ENCODE peak calls at places on chromosomes 4 and X, in nine cellular contexts. M, O, E, U, T, D, V, N and P are unnamed samples.

GRCh38 chrX:56764153-56764974 is 35.3 kb downstream of the NBDY start:
- DNase-seq in D (peak), O (peak), N (peak), U (peak), E (peak), M (peak), T (peak), V (peak), P (peak)

GRCh38 chr4:184232212-184232611 is 14.5 kb upstream of the ENPP6 start:
- DNase-seq in O (no peak), E (no peak), T (no peak), V (no peak), U (no peak), M (no peak), D (no peak), N (no peak), P (no peak)

GRCh38 chrX:153902388-153902787 is 2.1 kb upstream of the AVPR2 start:
- DNase-seq in M (no peak), O (no peak), E (no peak), N (no peak), V (no peak), D (no peak), T (no peak), U (no peak), P (no peak)

GRCh38 chr4:112514449-112515277 is 1.3 kb downstream of the NEUROG2 start:
- DNase-seq in O (no peak), V (no peak), D (no peak), N (no peak), U (peak), E (no peak), T (no peak), M (no peak), P (no peak)

GRCh38 chr4:3525532-3526430 is 6.4 kb downstream of the LRPAP1 start:
- DNase-seq in T (no peak), N (no peak), O (no peak), V (no peak), M (no peak), D (no peak), E (no peak), U (peak), P (no peak)

GRCh38 chr4:52376107-52376704 is 282.9 kb downstream of the USP46 start:
- DNase-seq in V (no peak), U (peak), D (no peak), O (peak), M (no peak), E (peak), T (no peak), N (no peak), P (peak)

GRCh38 chrX:24999501-24999900 is 16.3 kb downstream of the ARX start:
- DNase-seq in V (no peak), M (no peak), O (no peak), T (no peak), U (no peak), D (no peak), N (no peak), E (no peak), P (no peak)

GRCh38 chr4:3701271-3702083 is 64.7 kb upstream of the ADRA2C start:
- DNase-seq in D (no peak), T (no peak), E (no peak), U (no peak), V (no peak), O (no peak), N (no peak), M (no peak), P (no peak)

GRCh38 chrX:46912673-46913491 is 661 bp downstream of the JADE3 start:
- DNase-seq in U (peak), E (no peak), T (no peak), D (peak), N (no peak), M (peak), V (peak), O (peak), P (no peak)

GRCh38 chr4:19807505-19807904 is 444.2 kb upstream of the SLIT2 start:
- DNase-seq in M (no peak), T (no peak), D (no peak), N (no peak), U (no peak), O (no peak), E (peak), V (no peak), P (no peak)

GRCh38 chrX:2710496-2710895 is 19.4 kb downstream of the CD99 start:
- DNase-seq in N (no peak), U (no peak), D (no peak), T (no peak), M (no peak), E (no peak), O (no peak), V (no peak), P (no peak)

GRCh38 chr4:103032575-103032974 is 13.1 kb upstream of the SLC9B1 start:
- DNase-seq in D (no peak), U (peak), V (no peak), N (no peak), T (no peak), M (no peak), E (no peak), O (peak), P (no peak)

GRCh38 chr4:127370495-127371069 is 262.2 kb upstream of the INTU start:
- DNase-seq in U (no peak), D (peak), O (no peak), M (no peak), N (no peak), E (peak), V (peak), T (no peak), P (no peak)

GRCh38 chr4:80305466-80305865 is 30.1 kb upstream of the CFAP299 start:
- DNase-seq in M (no peak), E (peak), D (no peak), O (no peak), N (no peak), T (no peak), U (no peak), V (no peak), P (no peak)

GRCh38 chr4:183823394-183823793 is 81.7 kb upstream of the STOX2 start:
- DNase-seq in V (no peak), E (peak), O (no peak), N (no peak), D (no peak), M (no peak), T (no peak), U (no peak), P (no peak)

GRCh38 chr4:40908297-40908696 is 158.5 kb downstream of the NSUN7 start:
- DNase-seq in N (no peak), E (no peak), M (no peak), U (no peak), V (no peak), T (no peak), D (no peak), O (no peak), P (no peak)

GRCh38 chrX:86103061-86103460 is 45.2 kb upstream of the DACH2 start:
- DNase-seq in T (no peak), O (no peak), N (no peak), U (no peak), M (no peak), D (no peak), V (no peak), E (no peak), P (no peak)

DNA sequence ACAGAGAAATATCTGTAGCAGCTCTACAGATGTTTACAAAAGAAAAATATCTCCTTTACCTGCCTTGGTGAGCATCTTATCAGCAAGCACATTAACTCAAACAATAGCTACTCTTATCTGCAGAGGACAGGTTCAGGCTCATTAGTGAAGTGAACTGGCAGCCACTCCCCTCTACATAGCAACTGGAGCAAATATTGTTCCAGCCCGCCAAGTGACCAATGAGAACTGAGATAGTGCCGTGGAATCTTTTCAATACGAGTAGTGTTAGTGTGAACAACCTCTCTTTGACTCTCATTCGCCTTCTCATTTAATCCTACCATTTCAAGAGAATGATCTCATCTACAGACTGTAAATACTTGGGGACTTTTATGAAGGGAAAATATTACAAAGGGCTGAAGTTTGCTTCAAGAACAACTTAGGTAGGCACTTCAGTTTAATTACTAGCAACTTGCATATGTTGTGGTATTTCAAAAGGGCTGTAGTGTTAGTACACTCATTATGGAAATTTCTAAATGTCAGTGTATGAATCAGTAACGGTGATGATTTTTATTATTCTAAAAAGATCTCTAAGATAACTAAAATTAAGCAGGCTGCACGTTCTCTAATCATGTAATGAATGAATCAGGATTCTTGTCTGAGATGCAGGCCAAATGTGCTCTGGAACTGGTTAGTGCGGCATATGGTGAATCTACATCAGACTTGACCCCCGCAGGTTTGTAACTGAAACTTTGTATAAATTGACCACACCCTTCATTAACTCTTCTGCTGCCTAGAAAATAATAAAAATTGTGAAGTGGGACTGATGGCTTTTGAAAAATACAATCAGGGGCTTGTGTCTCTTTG is 72.4 kb downstream of the PALLD start:
- DNase-seq in M (no peak), O (peak), N (no peak), U (no peak), E (peak), D (peak), V (no peak), T (no peak), P (no peak)
- H3K4me3 ChIP-seq in M (no peak), O (no peak), N (no peak), U (no peak), E (no peak), D (peak), V (no peak), T (no peak), P (peak)

DNA sequence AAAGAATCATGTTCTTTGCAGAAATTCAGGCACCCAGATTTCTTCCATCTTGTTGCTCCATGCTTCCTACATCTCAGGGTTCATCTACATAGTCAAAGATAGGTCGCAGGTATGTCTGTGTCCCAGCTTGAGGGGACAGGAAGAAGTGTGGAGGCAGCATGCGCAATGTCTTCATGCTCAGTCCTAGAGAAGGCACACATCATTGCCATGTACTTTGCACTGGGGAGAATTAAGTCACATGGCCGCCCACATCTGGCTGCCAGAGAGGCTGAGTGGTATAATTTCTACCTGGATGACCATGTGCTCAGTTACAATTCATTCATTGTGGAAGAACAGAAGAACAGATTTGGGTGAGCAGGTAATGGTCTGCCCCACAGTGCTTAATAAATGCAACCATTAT is 54.1 kb downstream of the GAB1 start:
- DNase-seq in U (no peak), V (no peak), D (no peak), O (no peak), N (no peak), T (no peak), E (no peak), M (no peak), P (no peak)
- H3K27ac ChIP-seq in U (no peak), V (peak), D (no peak), O (no peak), N (peak), T (peak), E (no peak), M (no peak), P (peak)

GRCh38 chrX:137032378-137032694 is 1.5 kb downstream of the GPR101 start:
- DNase-seq in N (no peak), U (no peak), E (no peak), T (no peak), D (no peak), O (no peak), M (no peak), V (no peak), P (no peak)
- H3K4me3 ChIP-seq in N (peak), U (no peak), E (peak), T (peak), D (peak), O (no peak), M (peak), V (peak), P (peak)

DNA sequence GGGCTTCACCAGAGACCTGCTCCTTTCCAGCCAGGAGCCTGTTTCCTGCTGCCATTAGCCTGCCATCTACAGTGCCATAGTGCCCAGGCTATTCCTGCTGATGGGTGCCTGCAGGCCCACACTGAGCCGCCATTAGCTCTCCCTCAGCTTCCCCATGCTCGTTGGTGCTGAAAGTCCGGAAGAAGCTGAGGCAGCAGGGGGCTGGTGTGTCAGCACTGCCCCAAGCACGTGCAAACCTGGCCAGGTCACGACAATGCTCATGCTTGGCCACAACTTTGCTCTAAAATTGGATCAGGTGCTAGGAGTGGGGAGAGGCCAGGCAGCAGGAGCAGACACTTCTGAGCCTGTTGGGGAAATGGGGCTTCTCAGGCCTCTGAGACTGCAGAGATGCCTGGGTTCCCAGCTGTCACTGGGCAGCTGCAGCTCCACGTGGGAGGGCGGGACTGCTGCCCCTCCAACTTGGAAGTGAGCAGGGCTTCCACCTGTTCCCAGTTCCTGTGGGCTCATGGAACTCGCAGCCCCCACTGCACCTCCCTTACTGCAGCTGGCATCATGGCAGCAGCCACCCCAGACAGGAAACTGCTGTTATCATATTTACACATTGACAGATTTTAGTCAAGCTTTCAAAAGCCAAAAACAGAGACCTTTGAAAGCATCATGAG is 913.9 kb downstream of the FSTL5 start:
- DNase-seq in U (no peak), M (no peak), O (no peak), D (no peak), T (no peak), V (no peak), E (no peak), N (no peak), P (no peak)
- H3K27ac ChIP-seq in U (no peak), M (no peak), O (no peak), D (no peak), T (no peak), V (no peak), E (no peak), N (no peak), P (no peak)

GRCh38 chr4:153159016-153159415 is 45.2 kb upstream of the TRIM2 start:
- DNase-seq in D (no peak), U (peak), O (no peak), E (no peak), V (no peak), N (no peak), M (no peak), T (no peak), P (no peak)
- H3K4me3 ChIP-seq in D (no peak), U (no peak), O (no peak), E (no peak), V (no peak), N (no peak), M (no peak), T (no peak), P (no peak)

GRCh38 chr4:165204462-165204830 is 2.9 kb upstream of the KLHL2 start:
- DNase-seq in M (no peak), V (no peak), D (no peak), E (peak), T (no peak), N (no peak), O (no peak), U (no peak), P (no peak)

GRCh38 chr4:165208322-165208652 is 926 bp downstream of the KLHL2 start:
- DNase-seq in V (no peak), T (no peak), E (no peak), N (no peak), U (peak), D (no peak), M (no peak), O (no peak), P (no peak)

GRCh38 chr4:165207431-165208321 is at the start of gene KLHL2:
- DNase-seq in O (peak), N (peak), V (peak), E (peak), T (peak), D (peak), M (peak), U (peak), P (no peak)

GRCh38 chr4:165208741-165209388 is 1.5 kb downstream of the KLHL2 start:
- DNase-seq in U (peak), T (no peak), D (no peak), M (no peak), N (no peak), E (peak), O (no peak), V (no peak), P (no peak)

GRCh38 chr4:165207016-165207430 is 338 bp upstream of the KLHL2 start:
- DNase-seq in M (no peak), N (no peak), O (no peak), D (no peak), U (peak), V (no peak), E (peak), T (no peak), P (no peak)
- H3K27ac ChIP-seq in M (peak), N (peak), O (peak), D (peak), U (no peak), V (peak), E (no peak), T (peak), P (no peak)

GRCh38 chrX:45518552-45518951 is 317.9 kb upstream of the DIPK2B start:
- DNase-seq in D (no peak), N (no peak), V (no peak), O (no peak), M (no peak), U (no peak), E (no peak), T (no peak), P (no peak)

GRCh38 chrX:45513042-45513441 is 312.4 kb upstream of the DIPK2B start:
- DNase-seq in N (no peak), U (no peak), D (no peak), M (no peak), V (no peak), E (no peak), T (no peak), O (no peak), P (no peak)

GRCh38 chrX:45517090-45517973 is 316.7 kb upstream of the DIPK2B start:
- DNase-seq in E (peak), T (no peak), V (no peak), M (no peak), U (no peak), O (no peak), D (no peak), N (no peak), P (no peak)

DNA sequence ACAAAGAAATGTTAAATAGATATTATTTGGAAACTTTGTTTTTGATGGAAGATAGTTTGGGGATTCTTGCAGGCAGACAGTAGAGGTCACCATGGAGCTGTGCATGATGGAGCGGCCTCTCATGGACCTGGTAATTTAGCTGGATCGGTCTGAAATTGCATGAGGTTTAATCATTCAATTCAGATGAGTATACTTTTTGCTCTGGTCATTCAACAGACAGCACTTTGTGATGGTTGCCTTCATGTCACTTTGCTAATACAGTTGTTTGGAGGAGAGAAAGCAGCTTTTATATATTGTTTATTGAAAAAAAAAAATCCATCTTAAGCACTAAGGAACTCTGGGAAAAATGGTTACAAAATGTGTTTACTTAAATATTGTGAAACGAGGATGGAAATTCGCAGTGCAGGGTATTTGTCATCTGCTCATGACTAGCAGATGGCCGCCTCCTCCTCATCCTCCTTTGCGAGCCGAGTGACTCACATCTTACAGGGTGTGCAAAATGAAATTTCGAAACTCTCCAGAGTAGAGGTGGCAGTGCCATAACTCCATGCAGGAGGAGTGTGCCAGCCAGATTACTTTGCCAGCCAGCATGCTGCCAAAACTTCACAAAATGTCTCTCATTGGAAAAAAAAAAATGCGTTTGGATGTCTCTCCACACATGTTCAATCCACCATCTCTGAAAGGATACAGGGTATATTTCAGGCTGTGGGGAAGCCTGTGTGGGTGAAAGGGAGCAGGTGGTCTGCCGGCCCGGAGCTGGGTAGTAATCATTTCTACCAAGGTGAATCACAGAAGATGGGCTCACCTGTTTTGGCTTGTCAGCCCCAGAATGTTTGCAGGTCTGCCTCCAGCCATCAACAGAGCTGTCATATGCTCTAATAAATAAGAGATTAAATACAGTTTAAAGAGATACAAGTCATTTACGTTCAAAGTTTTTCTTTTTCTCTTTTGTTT is 314.9 kb upstream of the DIPK2B start:
- DNase-seq in V (peak), M (no peak), E (peak), T (no peak), N (peak), O (peak), D (peak), U (peak), P (peak)
- H3K4me3 ChIP-seq in V (no peak), M (no peak), E (no peak), T (no peak), N (peak), O (no peak), D (no peak), U (no peak), P (peak)